ENCODE peak calls at places on chromosomes 3 and 15, in seven cellular contexts. H is tibial nerve, Y is A549, O is ovary, W is suprapubic skin, G is H1, M is sigmoid colon. S is an unnamed sample.

GRCh38 chr3:129662230-129662629 is 55.8 kb upstream of the PLXND1 start:
- DNase-seq in H (no peak), W (no peak), O (no peak), M (no peak), G (no peak), Y (no peak), S (no peak)

GRCh38 chr15:29550834-29551465 is 271.3 kb downstream of the TJP1 start:
- DNase-seq in H (no peak), Y (no peak), M (no peak), O (no peak), G (no peak), W (no peak), S (no peak)

GRCh38 chr15:49468440-49468839 is 45.4 kb downstream of the FGF7 start:
- DNase-seq in M (no peak), W (no peak), Y (no peak), G (no peak), H (no peak), O (no peak), S (no peak)

GRCh38 chr3:130866327-130866726 is 27.6 kb upstream of the ATP2C1 start:
- DNase-seq in H (no peak), O (no peak), Y (no peak), G (no peak), M (no peak), W (no peak), S (no peak)

GRCh38 chr3:54191997-54192396 is 69.6 kb downstream of the CACNA2D3 start:
- DNase-seq in M (no peak), Y (no peak), W (no peak), G (no peak), H (no peak), O (no peak), S (no peak)

GRCh38 chr3:9500108-9501050 is 53.2 kb downstream of the LHFPL4 start:
- DNase-seq in W (no peak), Y (peak), M (no peak), G (peak), O (peak), H (no peak), S (peak)

GRCh38 chr3:42300013-42300412 is 34.0 kb upstream of the CCK start:
- DNase-seq in G (peak), M (no peak), W (no peak), O (no peak), H (no peak), Y (no peak), S (no peak)

GRCh38 chr3:64163019-64163754 is 62.1 kb downstream of the PRICKLE2 start:
- DNase-seq in O (no peak), M (no peak), W (no peak), G (no peak), H (no peak), Y (no peak), S (no peak)

GRCh38 chr3:138081371-138082084 is 33.9 kb downstream of the DZIP1L start:
- DNase-seq in O (no peak), M (no peak), W (no peak), Y (no peak), G (no peak), H (no peak), S (no peak)

GRCh38 chr3:129018271-129018670 is 17.2 kb downstream of the EFCC1 start:
- DNase-seq in H (no peak), G (no peak), W (no peak), O (no peak), Y (no peak), M (no peak), S (no peak)

GRCh38 chr3:9026320-9027040 is 63.2 kb upstream of the RAD18 start:
- DNase-seq in W (no peak), H (no peak), M (no peak), O (no peak), Y (no peak), G (peak), S (no peak)

GRCh38 chr3:64176461-64176996 is 48.7 kb downstream of the PRICKLE2 start:
- DNase-seq in H (no peak), W (no peak), O (no peak), Y (no peak), M (no peak), G (no peak), S (no peak)

GRCh38 chr15:43872416-43873020 is 45.7 kb downstream of the WDR76 start:
- DNase-seq in W (peak), Y (peak), G (peak), H (peak), M (no peak), O (peak), S (no peak)

GRCh38 chr15:69610858-69611257 is 158.2 kb downstream of the RPLP1 start:
- DNase-seq in W (no peak), M (no peak), G (no peak), O (no peak), Y (no peak), H (no peak), S (peak)

GRCh38 chr3:59535791-59536221 is 486.0 kb upstream of the CFAP20DC start:
- DNase-seq in H (no peak), G (no peak), M (no peak), O (no peak), W (no peak), Y (no peak), S (no peak)

GRCh38 chr3:57169106-57169505 is 4.0 kb upstream of the IL17RD start:
- DNase-seq in W (no peak), G (no peak), O (no peak), Y (no peak), M (no peak), H (no peak), S (no peak)

GRCh38 chr3:57061556-57061955 is 1.1 kb downstream of the SPATA12 start:
- DNase-seq in O (no peak), M (no peak), Y (no peak), W (no peak), G (no peak), H (no peak), S (no peak)

GRCh38 chr15:101045236-101045646 is 126.1 kb downstream of the LRRK1 start:
- DNase-seq in G (no peak), O (peak), M (peak), H (no peak), W (peak), Y (no peak), S (no peak)

GRCh38 chr3:51389423-51390183 is 1.5 kb upstream of the RBM15B start:
- DNase-seq in O (no peak), Y (peak), W (no peak), M (no peak), G (peak), H (peak), S (peak)

GRCh38 chr3:196757876-196758739 is 18.5 kb downstream of the PAK2 start:
- DNase-seq in Y (peak), O (no peak), H (no peak), M (no peak), W (no peak), G (no peak), S (no peak)

GRCh38 chr3:29083081-29083480 is 197.8 kb upstream of the RBMS3 start:
- DNase-seq in W (no peak), H (no peak), Y (no peak), M (no peak), O (no peak), G (no peak), S (no peak)

GRCh38 chr3:24591661-24592555 is 97.3 kb upstream of the THRB start:
- DNase-seq in G (no peak), H (no peak), Y (no peak), W (no peak), O (no peak), M (no peak), S (no peak)

GRCh38 chr15:77186518-77187095 is 115.7 kb upstream of the TSPAN3 start:
- DNase-seq in O (no peak), H (no peak), M (no peak), G (no peak), Y (no peak), W (no peak), S (no peak)

GRCh38 chr3:163622384-163622783 is 1455.9 kb downstream of the SI start:
- DNase-seq in Y (no peak), G (peak), O (no peak), H (no peak), W (no peak), M (no peak), S (no peak)

GRCh38 chr3:34998905-34999304 is 640.4 kb upstream of the ARPP21 start:
- DNase-seq in G (no peak), Y (no peak), O (no peak), H (no peak), M (no peak), W (no peak), S (no peak)

GRCh38 chr3:143585720-143586456 is 262.4 kb downstream of the SLC9A9 start:
- DNase-seq in M (no peak), Y (no peak), W (no peak), G (no peak), H (no peak), O (no peak), S (no peak)

GRCh38 chr3:195895078-195895899 is 13.1 kb downstream of the TNK2 start:
- DNase-seq in M (peak), G (peak), H (no peak), W (no peak), O (peak), Y (peak), S (peak)

GRCh38 chr3:87503901-87504498 is 227.6 kb upstream of the POU1F1 start:
- DNase-seq in W (no peak), O (no peak), M (no peak), G (no peak), H (no peak), Y (peak), S (peak)

GRCh38 chr3:50298836-50299637 is at the start of the genes HYAL3 and NAA80:
- DNase-seq in H (peak), W (peak), M (peak), Y (peak), G (peak), O (peak), S (peak)

GRCh38 chr15:40985541-40986330 is 32.5 kb downstream of the CHAC1 start:
- DNase-seq in H (no peak), Y (no peak), O (no peak), G (no peak), M (no peak), W (no peak), S (no peak)

GRCh38 chr3:60365360-60365759 is 885.9 kb downstream of the FHIT start:
- DNase-seq in Y (no peak), G (no peak), O (no peak), W (no peak), H (no peak), M (no peak), S (no peak)

GRCh38 chr3:50236484-50237132 is 604 bp downstream of the GNAI2 start:
- DNase-seq in M (no peak), W (no peak), H (no peak), Y (no peak), G (peak), O (no peak), S (no peak)

GRCh38 chr15:45378149-45378912 is at the start of gene GATM:
- DNase-seq in Y (peak), G (peak), M (peak), H (peak), O (peak), W (peak), S (peak)

GRCh38 chr15:58182460-58183163 is 44.4 kb downstream of the AQP9 start:
- DNase-seq in M (no peak), W (no peak), O (peak), G (peak), Y (peak), H (no peak), S (peak)

GRCh38 chr3:53460313-53460712 is 34.1 kb upstream of the CACNA1D start:
- DNase-seq in H (no peak), G (no peak), W (no peak), M (no peak), Y (no peak), O (no peak), S (no peak)

GRCh38 chr15:70063992-70064379 is 33.7 kb downstream of the TLE3 start:
- DNase-seq in H (no peak), M (no peak), W (no peak), Y (no peak), G (no peak), O (no peak), S (no peak)

GRCh38 chr3:100319951-100320350 is 14.6 kb upstream of the NIT2 start:
- DNase-seq in Y (no peak), O (no peak), H (no peak), M (no peak), W (no peak), G (no peak), S (no peak)

GRCh38 chr3:100316656-100317069 is 17.9 kb upstream of the NIT2 start:
- DNase-seq in W (no peak), M (no peak), Y (peak), O (peak), G (no peak), H (peak), S (no peak)

DNA sequence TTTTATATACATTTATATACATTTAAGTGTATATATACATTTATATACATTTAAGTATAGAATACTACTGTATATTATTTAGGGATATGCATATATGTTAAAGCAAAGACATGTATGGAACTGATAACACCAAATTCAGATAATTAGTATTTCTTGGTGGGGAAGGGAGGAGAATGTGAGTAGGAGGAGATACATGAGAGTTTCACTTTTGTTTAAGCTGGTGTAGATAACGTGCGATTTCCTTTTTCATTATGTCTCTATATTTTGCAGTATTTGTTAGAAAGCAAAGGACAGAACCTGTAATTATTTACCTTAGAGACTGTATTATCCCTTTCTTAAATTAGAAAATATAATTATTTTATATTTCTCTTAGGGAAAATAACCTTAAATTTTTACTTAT is 16.6 kb upstream of the NIT2 start:
- DNase-seq in M (no peak), O (no peak), W (no peak), H (no peak), Y (no peak), G (no peak), S (no peak)
- TF ChIP-seq EP300 in M (no peak), O (no peak), W (no peak), H (no peak), Y (no peak), G (no peak), S (no peak)

DNA sequence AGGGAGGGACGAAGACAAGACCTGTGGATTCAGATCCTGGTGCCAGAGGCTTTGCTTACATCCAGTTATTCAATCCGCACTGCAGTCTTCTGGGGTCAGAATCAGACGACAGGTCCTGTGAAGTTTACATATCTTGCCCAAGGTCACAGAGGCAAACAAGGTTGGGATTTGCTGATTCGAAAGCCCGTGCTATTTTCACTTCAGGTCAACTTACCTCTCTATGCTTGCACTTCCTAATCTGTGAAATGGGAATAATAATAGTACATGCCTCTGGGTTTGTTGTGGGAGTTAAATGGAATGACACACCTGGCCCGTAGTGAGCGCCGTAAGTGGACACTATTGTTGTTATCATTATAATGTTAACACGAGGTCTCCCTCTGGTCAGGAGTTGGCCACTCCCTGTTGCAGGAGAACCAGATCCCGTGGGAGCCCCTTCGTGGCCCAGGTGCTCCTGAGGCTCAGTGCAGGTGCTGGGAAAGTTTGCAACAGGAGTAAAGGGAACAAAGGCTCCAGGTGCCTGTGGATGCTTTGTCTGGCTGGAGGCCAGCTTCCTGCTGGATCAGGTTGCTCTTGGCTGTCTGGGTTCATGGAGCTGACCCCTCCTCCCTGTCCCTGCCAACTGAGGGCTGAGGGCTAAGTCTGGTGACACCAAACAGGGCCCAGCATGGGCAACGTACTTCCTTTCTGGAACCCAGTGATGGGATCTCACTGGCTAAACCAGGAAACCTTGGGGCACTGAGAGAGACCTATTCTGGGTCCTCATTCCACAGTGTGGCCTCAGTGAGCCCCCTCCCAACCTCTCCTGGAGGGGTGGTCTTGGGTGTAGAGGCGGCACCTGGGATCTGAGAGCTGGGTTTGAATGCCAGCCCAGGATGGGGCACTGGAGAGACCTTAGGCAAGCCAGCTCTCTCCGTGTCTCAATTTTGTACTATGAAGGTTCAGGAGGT is 40.1 kb upstream of the SEMA4B start:
- DNase-seq in W (no peak), O (no peak), M (no peak), Y (no peak), G (peak), H (no peak), S (peak)
- TF ChIP-seq POLR2A in W (no peak), O (no peak), M (no peak), Y (no peak), G (peak), H (no peak), S (no peak)

DNA sequence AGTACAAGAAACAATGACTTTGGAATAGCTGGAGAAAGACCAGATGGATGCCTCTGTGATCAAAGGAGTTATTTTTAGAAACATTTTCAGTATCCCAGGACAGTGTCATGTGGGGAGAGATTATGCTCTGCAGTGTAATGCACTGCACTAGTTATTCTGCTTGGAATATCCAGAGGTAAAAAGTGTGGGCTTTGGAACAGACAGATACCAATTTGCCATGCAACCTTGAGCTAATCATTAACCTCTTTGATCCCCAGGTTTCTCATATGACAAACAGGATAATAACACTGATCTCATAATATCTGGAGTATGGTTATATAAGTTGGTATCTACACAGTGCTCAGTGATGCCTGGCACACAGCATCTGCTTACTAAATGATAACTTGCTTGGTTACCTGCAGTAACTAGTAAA is 12.2 kb upstream of the SLC7A14 start:
- DNase-seq in G (no peak), Y (no peak), O (no peak), M (no peak), W (no peak), H (no peak), S (no peak)
- TF ChIP-seq EP300 in G (no peak), Y (no peak), O (no peak), M (no peak), W (no peak), H (no peak), S (no peak)

GRCh38 chr3:13700362-13700761 is 151.4 kb downstream of the FBLN2 start:
- DNase-seq in O (no peak), W (no peak), M (no peak), Y (no peak), H (no peak), G (no peak), S (no peak)
- TF ChIP-seq POLR2A in O (no peak), W (no peak), M (no peak), Y (no peak), H (no peak), G (no peak), S (no peak)

GRCh38 chr3:120597445-120598049 is 1.4 kb downstream of the NDUFB4 start:
- DNase-seq in H (no peak), G (no peak), M (no peak), W (no peak), Y (no peak), O (no peak), S (no peak)

GRCh38 chr3:120596116-120596852 is at the start of gene NDUFB4:
- DNase-seq in W (peak), O (peak), Y (peak), M (peak), H (peak), G (peak), S (peak)

GRCh38 chr3:120596853-120597223 is 702 bp downstream of the NDUFB4 start:
- DNase-seq in W (no peak), O (no peak), G (no peak), H (no peak), Y (no peak), M (no peak), S (no peak)

GRCh38 chr3:120599211-120599610 is 3.1 kb downstream of the NDUFB4 start:
- DNase-seq in W (no peak), Y (no peak), O (no peak), G (no peak), H (no peak), M (no peak), S (no peak)

DNA sequence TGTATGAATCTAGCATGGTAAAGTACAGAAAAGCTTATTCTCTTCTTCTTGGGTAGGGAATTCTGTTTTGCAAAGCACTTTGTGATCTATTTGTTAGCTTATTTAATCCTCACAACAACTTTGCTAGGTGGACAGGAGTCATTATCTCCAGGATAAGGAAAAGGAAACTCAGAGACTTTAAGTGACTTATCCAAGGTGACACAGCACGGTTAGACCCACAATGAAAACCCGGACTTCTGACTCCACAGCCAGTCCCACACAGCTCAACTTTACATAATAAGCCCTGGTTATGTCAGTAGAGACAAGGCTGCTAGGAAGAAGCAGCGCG is 384 bp upstream of the NDUFB4 start:
- DNase-seq in Y (no peak), H (no peak), G (no peak), W (no peak), M (no peak), O (no peak), S (no peak)
- TF ChIP-seq EP300 in Y (no peak), H (no peak), G (no peak), W (no peak), M (no peak), O (no peak), S (no peak)

DNA sequence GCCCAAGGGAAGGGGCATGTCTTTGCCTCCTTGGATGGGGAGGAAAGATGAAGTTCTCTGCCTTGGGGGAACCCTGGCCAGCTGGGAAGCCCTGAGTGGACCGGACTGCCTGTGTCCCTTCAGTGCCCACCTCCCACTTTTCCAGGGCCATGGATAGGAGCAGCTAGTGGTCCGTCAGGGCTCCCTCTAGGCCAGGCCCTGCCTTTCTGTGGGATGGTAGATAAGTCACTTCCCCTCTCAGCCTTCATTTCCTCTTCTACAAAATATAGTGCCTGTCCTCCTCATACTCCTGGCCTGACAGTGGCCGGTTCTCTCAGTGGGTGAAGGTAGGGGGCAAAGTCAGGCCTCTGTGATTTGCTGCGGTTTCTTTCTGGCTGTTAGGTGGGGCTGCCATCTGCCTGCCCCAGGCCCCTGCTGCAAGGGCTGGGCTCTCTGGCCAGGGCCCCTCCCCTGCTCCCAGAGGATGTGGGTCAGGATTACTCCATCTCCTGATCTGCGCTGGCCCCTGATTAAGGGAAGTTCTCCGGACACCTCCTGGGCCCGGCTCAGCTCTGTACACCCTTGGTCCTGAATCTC is 1.4 kb downstream of the PLEKHO2 start:
- DNase-seq in M (peak), H (peak), W (no peak), O (no peak), Y (no peak), G (no peak), S (peak)
- TF ChIP-seq POLR2A in M (no peak), H (peak), W (no peak), O (no peak), Y (no peak), G (peak), S (no peak)